ENCODE peak calls at places on chromosomes 7 and 10, in ten cellular contexts. G, P, Z, F, V, X, O, E, B and N are unnamed samples.

GRCh38 chr7:110804501-110804900 is 286.4 kb upstream of the LRRN3 start:
- DNase-seq in G (peak), F (no peak), Z (no peak), E (no peak), P (no peak), V (no peak), B (no peak), X (no peak), O (no peak), N (no peak)

GRCh38 chr10:50279489-50279888 is 28.2 kb upstream of the ASAH2 start:
- DNase-seq in G (peak), P (no peak), B (no peak), V (no peak), X (peak), O (peak), Z (no peak), E (no peak), F (no peak), N (peak)

GRCh38 chr7:113986216-113986615 is 67.4 kb upstream of the PPP1R3A start:
- DNase-seq in G (no peak), F (no peak), X (no peak), P (no peak), E (no peak), B (no peak), Z (no peak), O (no peak), V (no peak), N (no peak)

GRCh38 chr7:47875998-47876744 is 72.1 kb downstream of the PKD1L1 start:
- DNase-seq in P (no peak), O (no peak), B (no peak), E (no peak), V (no peak), Z (no peak), G (no peak), F (no peak), X (no peak), N (peak)

GRCh38 chr10:25026463-25026862 is 10.1 kb downstream of the THNSL1 start:
- DNase-seq in E (no peak), V (no peak), G (no peak), F (no peak), P (no peak), Z (no peak), X (no peak), B (no peak), O (no peak), N (no peak)

GRCh38 chr7:13151982-13152381 is 464.5 kb downstream of the ARL4A start:
- DNase-seq in G (no peak), P (no peak), Z (no peak), E (no peak), F (no peak), V (no peak), B (no peak), O (no peak), X (no peak), N (no peak)

GRCh38 chr7:46658281-46658680 is 737.2 kb upstream of the IGFBP3 start:
- DNase-seq in G (no peak), E (no peak), Z (no peak), B (no peak), O (no peak), F (no peak), P (no peak), V (no peak), X (no peak), N (no peak)

GRCh38 chr7:106858618-106859532 is 6.2 kb upstream of the PIK3CG start:
- DNase-seq in O (no peak), Z (no peak), P (peak), B (no peak), F (peak), E (peak), G (no peak), V (peak), X (peak), N (no peak)

GRCh38 chr7:86978804-86979506 is 80.5 kb downstream of the ELAPOR2 start:
- DNase-seq in Z (no peak), V (no peak), P (no peak), B (no peak), X (no peak), O (no peak), E (no peak), F (no peak), G (no peak), N (no peak)

GRCh38 chr10:118962159-118962863 is 67.2 kb upstream of the NANOS1 start:
- DNase-seq in B (no peak), Z (no peak), G (no peak), V (no peak), X (no peak), E (no peak), O (no peak), P (no peak), F (no peak), N (no peak)

GRCh38 chr7:78326870-78327269 is 528.3 kb downstream of the PHTF2 start:
- DNase-seq in X (no peak), G (no peak), V (no peak), O (no peak), P (no peak), F (no peak), B (no peak), E (no peak), Z (no peak), N (no peak)

GRCh38 chr10:88117227-88117626 is 253.8 kb downstream of the PTEN start:
- DNase-seq in F (no peak), V (no peak), X (no peak), B (no peak), E (no peak), Z (no peak), G (no peak), O (no peak), P (no peak), N (no peak)

GRCh38 chr10:130194194-130194990 is 58.2 kb downstream of the GLRX3 start:
- DNase-seq in Z (no peak), X (no peak), G (no peak), B (no peak), F (no peak), P (no peak), V (peak), E (peak), O (no peak), N (no peak)

GRCh38 chr7:98315318-98315993 is 34.0 kb downstream of the BRI3 start:
- DNase-seq in O (no peak), F (no peak), E (no peak), B (no peak), V (peak), Z (no peak), X (no peak), P (peak), G (no peak), N (no peak)

GRCh38 chr10:22278441-22278782 is 37.8 kb upstream of the COMMD3 start:
- DNase-seq in F (no peak), O (no peak), V (no peak), B (no peak), X (no peak), G (peak), P (no peak), Z (no peak), E (no peak), N (no peak)

GRCh38 chr7:19610194-19610943 is 98.5 kb downstream of the POLR1F start:
- DNase-seq in B (no peak), O (no peak), P (no peak), Z (no peak), X (no peak), E (no peak), F (no peak), G (no peak), V (no peak), N (no peak)

GRCh38 chr7:105691692-105692564 is 110.6 kb upstream of the EFCAB10 start:
- DNase-seq in E (no peak), F (peak), X (no peak), O (no peak), Z (no peak), P (peak), G (peak), B (no peak), V (peak), N (peak)
- H3K4me3 ChIP-seq in E (no peak), F (peak), X (no peak), O (no peak), Z (no peak), P (no peak), G (peak), B (peak), V (peak), N (peak)

DNA sequence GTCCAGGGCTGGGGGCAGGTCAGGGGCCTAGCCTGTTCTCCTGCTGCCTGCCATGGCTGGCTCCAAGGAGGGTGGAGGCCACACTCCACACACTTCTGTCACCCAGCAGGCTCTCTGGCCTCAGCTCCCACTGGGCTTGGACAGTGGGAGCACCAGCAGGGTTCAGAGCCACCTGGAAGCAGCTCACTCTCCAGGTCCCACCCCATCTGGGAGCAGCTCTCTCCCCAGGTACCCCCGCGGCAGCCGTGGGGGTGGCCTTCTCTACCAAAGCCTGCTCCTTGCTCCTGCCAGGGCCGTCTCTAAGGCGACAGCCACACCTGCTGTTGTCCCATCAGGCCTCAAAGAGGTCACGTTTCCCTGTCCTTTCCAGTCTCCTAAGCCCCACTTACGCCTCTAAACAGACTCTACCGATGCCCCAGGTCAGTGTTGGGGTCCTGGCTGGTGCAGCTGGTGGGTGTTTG is 142.5 kb upstream of the RET start:
- DNase-seq in Z (no peak), O (no peak), B (no peak), F (no peak), X (no peak), P (no peak), G (no peak), E (no peak), V (peak), N (peak)
- TF ChIP-seq POLR2AphosphoS5 in Z (no peak), O (no peak), B (no peak), F (no peak), X (no peak), P (no peak), G (no peak), E (no peak), V (no peak), N (no peak)

GRCh38 chr10:6408799-6409198 is 171.3 kb downstream of the PRKCQ start:
- DNase-seq in F (no peak), V (no peak), X (no peak), O (no peak), Z (no peak), B (no peak), P (no peak), G (no peak), E (no peak), N (no peak)

GRCh38 chr10:6411424-6411823 is 168.7 kb downstream of the PRKCQ start:
- DNase-seq in Z (no peak), G (no peak), B (no peak), F (no peak), E (no peak), X (no peak), V (no peak), O (no peak), P (no peak), N (no peak)

GRCh38 chr10:6410830-6411229 is 169.2 kb downstream of the PRKCQ start:
- DNase-seq in G (no peak), V (no peak), O (no peak), F (no peak), B (no peak), Z (no peak), E (no peak), X (no peak), P (no peak), N (no peak)

GRCh38 chr10:6407034-6407721 is 172.9 kb downstream of the PRKCQ start:
- DNase-seq in V (no peak), Z (no peak), X (no peak), B (no peak), O (no peak), P (no peak), F (no peak), E (no peak), G (no peak), N (no peak)

GRCh38 chr10:6409982-6410694 is 169.9 kb downstream of the PRKCQ start:
- DNase-seq in Z (no peak), V (no peak), P (no peak), B (no peak), E (peak), F (peak), X (no peak), O (no peak), G (peak), N (no peak)
- H3K27ac ChIP-seq in Z (no peak), V (peak), P (no peak), B (no peak), E (no peak), F (peak), X (no peak), O (no peak), G (no peak), N (peak)

DNA sequence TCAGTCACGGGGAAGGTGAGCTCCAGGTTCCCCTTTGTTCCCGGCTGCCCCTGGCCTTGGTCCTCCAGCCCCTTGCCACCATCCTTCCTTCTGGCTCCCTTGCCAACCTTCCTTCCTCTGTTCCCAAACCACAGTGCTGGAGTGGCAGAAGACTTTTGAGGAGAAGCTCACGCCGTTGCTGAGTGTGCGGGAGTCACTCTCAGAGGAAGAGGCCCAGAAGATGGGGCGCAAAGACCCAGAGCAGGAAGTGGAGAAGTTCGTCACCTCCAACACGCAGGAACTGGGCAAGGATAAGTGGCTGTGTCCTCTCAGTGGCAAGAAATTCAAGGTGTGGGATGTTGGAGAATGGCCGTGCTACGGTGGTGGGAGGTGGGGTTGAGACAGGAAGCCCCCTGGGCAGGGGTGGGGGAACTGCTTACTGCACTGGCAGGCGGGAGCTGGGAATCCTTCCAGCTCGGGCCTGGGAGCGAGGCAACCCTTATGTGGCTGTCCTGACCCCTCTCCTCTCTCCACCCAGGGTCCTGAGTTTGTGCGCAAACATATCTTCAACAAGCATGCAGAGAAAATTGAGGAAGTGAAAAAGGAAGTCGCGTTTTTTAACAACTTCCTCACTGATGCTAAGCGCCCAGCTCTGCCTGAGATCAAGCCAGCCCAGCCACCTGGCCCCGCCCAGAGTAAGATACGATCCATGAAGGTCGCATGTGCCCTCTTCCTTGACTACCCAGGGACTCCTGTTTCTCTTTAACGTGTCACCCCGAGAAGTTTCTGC is 2.1 kb downstream of the UFSP1 start:
- DNase-seq in G (no peak), F (peak), V (peak), Z (no peak), X (peak), P (peak), B (no peak), E (peak), O (no peak), N (no peak)
- H3K4me3 ChIP-seq in G (peak), F (no peak), V (no peak), Z (no peak), X (peak), P (peak), B (no peak), E (no peak), O (no peak), N (no peak)

GRCh38 chr10:133289761-133290160 is 13.1 kb upstream of the ADAM8 start:
- DNase-seq in O (no peak), X (no peak), F (no peak), P (no peak), Z (no peak), E (no peak), B (no peak), V (no peak), G (no peak), N (no peak)
- TF ChIP-seq POLR2AphosphoS5 in O (no peak), X (no peak), F (no peak), P (no peak), Z (no peak), E (no peak), B (no peak), V (no peak), G (no peak), N (no peak)

GRCh38 chr7:66556177-66556548 is 72.5 kb upstream of the KCTD7 start:
- DNase-seq in V (no peak), F (no peak), Z (no peak), G (no peak), P (no peak), E (no peak), B (no peak), X (no peak), O (no peak), N (no peak)

GRCh38 chr7:66556549-66557213 is 72.0 kb upstream of the KCTD7 start:
- DNase-seq in X (no peak), O (no peak), E (peak), V (no peak), Z (no peak), F (no peak), B (no peak), P (no peak), G (no peak), N (no peak)

GRCh38 chr7:66557214-66558200 is 71.2 kb upstream of the KCTD7 start:
- DNase-seq in G (peak), Z (no peak), V (peak), B (peak), E (peak), X (peak), O (no peak), P (peak), F (peak), N (no peak)

GRCh38 chr7:66553001-66553400 is 75.7 kb upstream of the KCTD7 start:
- DNase-seq in P (no peak), Z (no peak), F (no peak), E (no peak), G (no peak), V (no peak), B (no peak), X (no peak), O (no peak), N (no peak)

GRCh38 chr7:66554326-66554725 is 74.4 kb upstream of the KCTD7 start:
- DNase-seq in G (no peak), E (no peak), O (no peak), F (no peak), Z (no peak), B (no peak), X (no peak), V (no peak), P (no peak), N (no peak)
- H3K27ac ChIP-seq in G (no peak), E (no peak), O (no peak), F (no peak), Z (no peak), B (no peak), X (no peak), V (no peak), P (no peak), N (peak)